ENCODE peak calls at places on chromosomes 5 and 9, in four cellular contexts. Z is RPMI7951; I is activated CD8-positive, alpha-beta memory T cell treated with anti-CD3 and anti-CD28 coated beads for 24 hours; L is GDM1. W is an unnamed sample.

GRCh38 chr5:107217721-107218130 is 453.0 kb downstream of the EFNA5 start:
- DNase-seq in Z (no peak), I (no peak), L (no peak), W (no peak)

GRCh38 chr9:110912701-110913291 is 125.5 kb downstream of the LPAR1 start:
- DNase-seq in Z (no peak), I (no peak), L (no peak), W (no peak)

GRCh38 chr5:135446615-135447014 is 533 bp downstream of the DCANP1 start:
- DNase-seq in Z (no peak), I (no peak), L (no peak), W (no peak)

GRCh38 chr5:51347704-51348103 is 35.5 kb upstream of the ISL1 start:
- DNase-seq in Z (no peak), I (no peak), L (no peak), W (no peak)

GRCh38 chr5:64163135-64163534 is 2.5 kb upstream of the RNF180 start:
- DNase-seq in Z (no peak), I (no peak), L (no peak), W (no peak)

GRCh38 chr9:2198956-2199635 is 183.9 kb downstream of the SMARCA2 start:
- DNase-seq in Z (no peak), I (no peak), L (no peak), W (no peak)

GRCh38 chr5:8598996-8599395 is 730.0 kb downstream of the MTRR start:
- DNase-seq in Z (no peak), I (no peak), L (no peak), W (no peak)

GRCh38 chr5:40480392-40480791 is 199.3 kb upstream of the PTGER4 start:
- DNase-seq in Z (peak), I (no peak), L (no peak), W (no peak)

W was measured in activated CD4-positive, CD25-positive, alpha-beta regulatory T cell treated with anti-CD3 and anti-CD28 coated beads, Interleukin-2, amount 50 U/mL, for 16 hours.